ENCODE peak calls at places on chromosomes 3 and 15, in seven cellular contexts. One of them, this sample, is unnamed.

GRCh38 chr3:132399054-132399929 is 18.0 kb upstream of the DNAJC13 start:
- DNase-seq in GM23338: peak; percentile 82
- DNase-seq in HCT116: peak; percentile 48
- DNase-seq in PC-3: peak; percentile 61
- DNase-seq in GM23248: peak; percentile 86
- DNase-seq in hepatocyte: peak; percentile 68
- DNase-seq in neural progenitor cell: peak; percentile 78
- DNase-seq in this sample: peak; percentile 54

GRCh38 chr15:41848595-41848994 is 9.9 kb downstream of the PLA2G4B start:
- DNase-seq in hepatocyte: no peak
- DNase-seq in neural progenitor cell: no peak
- DNase-seq in PC-3: no peak
- DNase-seq in GM23338: no peak
- DNase-seq in GM23248: no peak
- DNase-seq in HCT116: no peak
- DNase-seq in this sample: no peak

GRCh38 chr3:40267940-40268707 is 41.4 kb upstream of the EIF1B start:
- DNase-seq in neural progenitor cell: no peak
- DNase-seq in GM23338: no peak
- DNase-seq in HCT116: no peak
- DNase-seq in hepatocyte: peak; percentile 35
- DNase-seq in PC-3: no peak
- DNase-seq in GM23248: peak; percentile 20
- DNase-seq in this sample: no peak

GRCh38 chr15:62840518-62841268 is 201.9 kb upstream of the TPM1 start:
- DNase-seq in HCT116: no peak
- DNase-seq in hepatocyte: no peak
- DNase-seq in GM23248: no peak
- DNase-seq in neural progenitor cell: no peak
- DNase-seq in PC-3: no peak
- DNase-seq in GM23338: no peak
- DNase-seq in this sample: no peak

GRCh38 chr15:89372069-89373033 is 37.7 kb upstream of the POLG start:
- DNase-seq in GM23248: no peak
- DNase-seq in PC-3: no peak
- DNase-seq in neural progenitor cell: peak; percentile 21
- DNase-seq in hepatocyte: no peak
- DNase-seq in HCT116: no peak
- DNase-seq in GM23338: no peak
- DNase-seq in this sample: no peak

GRCh38 chr3:109806929-109807328 is 469.6 kb upstream of the DPPA4 start:
- DNase-seq in neural progenitor cell: no peak
- DNase-seq in PC-3: peak; percentile 77
- DNase-seq in GM23248: peak; percentile 34
- DNase-seq in hepatocyte: no peak
- DNase-seq in HCT116: peak; percentile 88
- DNase-seq in GM23338: no peak
- DNase-seq in this sample: peak; percentile 69

GRCh38 chr15:101288905-101289513 is 6.0 kb downstream of the SNRPA1 start:
- DNase-seq in hepatocyte: peak; percentile 72
- DNase-seq in GM23338: peak; percentile 81
- DNase-seq in GM23248: peak; percentile 80
- DNase-seq in neural progenitor cell: peak; percentile 74
- DNase-seq in PC-3: peak; percentile 68
- DNase-seq in HCT116: peak; percentile 42
- DNase-seq in this sample: peak; percentile 67

GRCh38 chr3:64546856-64547255 is 140.9 kb downstream of the ADAMTS9 start:
- DNase-seq in PC-3: no peak
- DNase-seq in HCT116: no peak
- DNase-seq in GM23338: no peak
- DNase-seq in GM23248: no peak
- DNase-seq in neural progenitor cell: peak; percentile 64
- DNase-seq in hepatocyte: no peak
- DNase-seq in this sample: no peak

GRCh38 chr3:53101956-53102355 is 28.3 kb downstream of the RFT1 start:
- DNase-seq in neural progenitor cell: peak; percentile 19
- DNase-seq in GM23338: no peak
- DNase-seq in PC-3: no peak
- DNase-seq in hepatocyte: no peak
- DNase-seq in HCT116: no peak
- DNase-seq in GM23248: no peak
- DNase-seq in this sample: peak; percentile 10

GRCh38 chr15:68725736-68726135 is 95.0 kb downstream of the ANP32A start:
- DNase-seq in PC-3: no peak
- DNase-seq in neural progenitor cell: no peak
- DNase-seq in hepatocyte: peak; percentile 26
- DNase-seq in GM23338: peak; percentile 46
- DNase-seq in HCT116: no peak
- DNase-seq in GM23248: peak; percentile 54
- DNase-seq in this sample: no peak

GRCh38 chr3:156751461-156752025 is 74.6 kb upstream of the LEKR1 start:
- DNase-seq in HCT116: no peak
- DNase-seq in GM23248: peak; percentile 98
- DNase-seq in neural progenitor cell: peak; percentile 90
- DNase-seq in PC-3: no peak
- DNase-seq in GM23338: peak; percentile 87
- DNase-seq in hepatocyte: peak; percentile 53
- DNase-seq in this sample: no peak

GRCh38 chr3:177633671-177634207 is 436.5 kb upstream of the TBL1XR1 start:
- DNase-seq in HCT116: no peak
- DNase-seq in neural progenitor cell: no peak
- DNase-seq in PC-3: peak; percentile 53
- DNase-seq in hepatocyte: no peak
- DNase-seq in GM23338: no peak
- DNase-seq in GM23248: peak; percentile 50
- DNase-seq in this sample: no peak

GRCh38 chr15:96851613-96852012 is 521.1 kb downstream of the NR2F2 start:
- DNase-seq in GM23338: no peak
- DNase-seq in neural progenitor cell: no peak
- DNase-seq in PC-3: peak; percentile 12
- DNase-seq in HCT116: no peak
- DNase-seq in hepatocyte: no peak
- DNase-seq in GM23248: no peak
- DNase-seq in this sample: no peak

GRCh38 chr3:157786618-157787017 is 283.4 kb upstream of the VEPH1 start:
- DNase-seq in HCT116: no peak
- DNase-seq in PC-3: peak; percentile 53
- DNase-seq in GM23248: peak; percentile 79
- DNase-seq in hepatocyte: no peak
- DNase-seq in neural progenitor cell: no peak
- DNase-seq in GM23338: no peak
- DNase-seq in this sample: no peak

GRCh38 chr3:176071943-176072342 is 1125.3 kb downstream of the TBL1XR1 start:
- DNase-seq in neural progenitor cell: no peak
- DNase-seq in GM23338: no peak
- DNase-seq in GM23248: no peak
- DNase-seq in HCT116: no peak
- DNase-seq in hepatocyte: no peak
- DNase-seq in PC-3: no peak
- DNase-seq in this sample: no peak
- TF ChIP-seq EZH2 in neural progenitor cell: no peak
- TF ChIP-seq EZH2 in GM23338: no peak
- TF ChIP-seq EZH2 in GM23248: no peak
- TF ChIP-seq EZH2 in HCT116: no peak
- TF ChIP-seq EZH2 in hepatocyte: no peak
- TF ChIP-seq EZH2 in PC-3: no peak
- TF ChIP-seq EZH2 in this sample: no peak

DNA sequence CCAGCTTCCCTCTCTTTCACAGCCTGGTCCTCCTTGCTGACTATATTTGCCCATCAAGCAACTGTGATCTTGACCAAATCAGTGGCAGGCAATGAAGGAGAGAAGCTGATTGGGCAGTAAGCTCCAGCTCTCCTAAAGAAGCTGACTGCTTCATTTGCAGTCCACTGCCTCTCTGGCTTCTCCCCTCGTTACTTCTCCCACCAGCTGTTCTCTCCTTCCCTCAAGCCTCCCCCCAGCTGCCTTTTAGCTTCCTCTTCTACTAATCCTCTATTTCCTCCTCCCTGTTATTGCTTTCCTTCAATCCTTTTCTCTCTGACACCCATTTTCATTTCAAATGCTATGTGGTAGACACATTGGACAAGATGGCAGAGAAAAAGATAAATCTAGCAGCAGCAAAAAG is 474.7 kb upstream of the UBE2E2 start:
- DNase-seq in hepatocyte: no peak
- DNase-seq in HCT116: no peak
- DNase-seq in PC-3: no peak
- DNase-seq in GM23338: no peak
- DNase-seq in GM23248: no peak
- DNase-seq in neural progenitor cell: no peak
- DNase-seq in this sample: no peak
- H3K4me1 ChIP-seq in hepatocyte: no peaks in the 10 kb centered on the region
- H3K4me1 ChIP-seq in HCT116: no peaks in the 10 kb centered on the region
- H3K4me1 ChIP-seq in PC-3: peaks cover 10% of the 10 kb centered on the region
- H3K4me1 ChIP-seq in GM23338: no peaks in the 10 kb centered on the region
- H3K4me1 ChIP-seq in GM23248: no peaks in the 10 kb centered on the region
- H3K4me1 ChIP-seq in neural progenitor cell: no peaks in the 10 kb centered on the region
- H3K4me1 ChIP-seq in this sample: no peaks in the 10 kb centered on the region

GRCh38 chr3:143674100-143674968 is 173.9 kb downstream of the SLC9A9 start:
- DNase-seq in neural progenitor cell: peak; percentile 74
- DNase-seq in hepatocyte: peak; percentile 83
- DNase-seq in PC-3: peak; percentile 75
- DNase-seq in HCT116: peak; percentile 65
- DNase-seq in GM23248: peak; percentile 75
- DNase-seq in GM23338: peak; percentile 80
- DNase-seq in this sample: peak; percentile 82
- TF ChIP-seq EZH2phosphoT487 in neural progenitor cell: no peak
- TF ChIP-seq EZH2phosphoT487 in hepatocyte: no peak
- TF ChIP-seq EZH2phosphoT487 in PC-3: no peak
- TF ChIP-seq EZH2phosphoT487 in HCT116: no peak
- TF ChIP-seq EZH2phosphoT487 in GM23248: no peak
- TF ChIP-seq EZH2phosphoT487 in GM23338: no peak
- TF ChIP-seq EZH2phosphoT487 in this sample: no peak

DNA sequence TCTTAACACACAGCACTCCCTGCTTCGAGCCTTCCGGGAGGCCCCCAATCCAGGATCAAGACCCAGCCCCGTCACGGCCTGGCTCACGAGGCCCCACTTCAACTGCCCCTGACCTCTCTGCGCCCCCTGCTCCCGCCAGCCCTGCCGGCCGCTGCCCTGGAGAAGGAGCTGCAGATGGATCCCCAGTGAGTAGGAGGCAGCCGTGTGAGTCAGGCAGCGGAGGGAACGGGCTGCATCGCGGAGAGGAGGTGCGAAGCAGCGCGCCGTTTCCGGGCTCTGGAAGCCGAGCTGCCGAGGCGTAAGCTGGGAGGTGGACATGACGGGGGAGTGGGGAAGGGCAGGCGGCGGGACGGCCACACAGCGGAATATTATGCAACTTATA is 133.4 kb downstream of the TPRA1 start:
- DNase-seq in GM23248: peak; percentile 91
- DNase-seq in neural progenitor cell: peak; percentile 73
- DNase-seq in GM23338: peak; percentile 78
- DNase-seq in hepatocyte: peak; percentile 54
- DNase-seq in PC-3: peak; percentile 51
- DNase-seq in HCT116: no peak
- DNase-seq in this sample: no peak
- TF ChIP-seq EZH2 in GM23248: no peak
- TF ChIP-seq EZH2 in neural progenitor cell: no peak
- TF ChIP-seq EZH2 in GM23338: no peak
- TF ChIP-seq EZH2 in hepatocyte: peak; percentile 55
- TF ChIP-seq EZH2 in PC-3: no peak
- TF ChIP-seq EZH2 in HCT116: no peak
- TF ChIP-seq EZH2 in this sample: no peak

GRCh38 chr3:23821858-23822257 is 16.1 kb downstream of the UBE2E1 start:
- DNase-seq in hepatocyte: no peak
- DNase-seq in GM23248: no peak
- DNase-seq in GM23338: no peak
- DNase-seq in neural progenitor cell: no peak
- DNase-seq in PC-3: no peak
- DNase-seq in HCT116: no peak
- DNase-seq in this sample: no peak

GRCh38 chr3:23819599-23820360 is 14.0 kb downstream of the UBE2E1 start:
- DNase-seq in neural progenitor cell: peak; percentile 27
- DNase-seq in PC-3: no peak
- DNase-seq in GM23338: no peak
- DNase-seq in HCT116: no peak
- DNase-seq in GM23248: no peak
- DNase-seq in hepatocyte: no peak
- DNase-seq in this sample: no peak

GRCh38 chr3:23823620-23824019 is 17.9 kb downstream of the UBE2E1 start:
- DNase-seq in hepatocyte: no peak
- DNase-seq in PC-3: no peak
- DNase-seq in GM23338: no peak
- DNase-seq in GM23248: no peak
- DNase-seq in HCT116: no peak
- DNase-seq in neural progenitor cell: no peak
- DNase-seq in this sample: no peak

GRCh38 chr3:23822559-23822958 is 16.8 kb downstream of the UBE2E1 start:
- DNase-seq in neural progenitor cell: no peak
- DNase-seq in GM23248: no peak
- DNase-seq in GM23338: no peak
- DNase-seq in HCT116: no peak
- DNase-seq in hepatocyte: no peak
- DNase-seq in PC-3: no peak
- DNase-seq in this sample: no peak

DNA sequence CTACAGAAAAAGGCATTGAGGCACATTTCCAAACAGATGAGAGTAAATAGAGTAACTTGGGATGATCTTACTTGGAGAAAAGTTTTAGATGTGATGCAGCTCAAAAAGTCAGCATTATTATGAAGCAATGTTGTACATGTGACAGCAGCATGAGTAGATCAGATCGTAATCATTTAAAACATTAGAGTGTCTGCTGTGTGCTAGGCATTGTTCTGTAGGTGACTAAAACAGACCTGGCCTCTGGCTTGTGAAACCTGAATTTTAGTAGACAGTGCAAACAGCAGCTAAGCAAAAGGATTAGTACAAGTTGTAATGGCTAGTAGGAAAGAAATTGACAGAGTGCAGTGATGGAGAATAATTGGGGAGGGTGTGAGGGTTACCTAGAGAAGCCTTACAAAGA is 15.1 kb downstream of the UBE2E1 start:
- DNase-seq in HCT116: no peak
- DNase-seq in hepatocyte: no peak
- DNase-seq in GM23248: peak; percentile 23
- DNase-seq in neural progenitor cell: peak; percentile 17
- DNase-seq in GM23338: no peak
- DNase-seq in PC-3: peak; percentile 50
- DNase-seq in this sample: no peak
- H3K4me1 ChIP-seq in HCT116: no peaks in the 10 kb centered on the region
- H3K4me1 ChIP-seq in hepatocyte: no peaks in the 10 kb centered on the region
- H3K4me1 ChIP-seq in GM23248: no peaks in the 10 kb centered on the region
- H3K4me1 ChIP-seq in neural progenitor cell: peaks cover 45% of the 10 kb centered on the region
- H3K4me1 ChIP-seq in GM23338: peaks cover 54% of the 10 kb centered on the region
- H3K4me1 ChIP-seq in PC-3: peaks cover 9% of the 10 kb centered on the region
- H3K4me1 ChIP-seq in this sample: peaks cover 21% of the 10 kb centered on the region

GRCh38 chr3:147757919-147758318 is 348.8 kb downstream of the ZIC1 start:
- DNase-seq in PC-3: no peak
- DNase-seq in hepatocyte: no peak
- DNase-seq in GM23338: no peak
- DNase-seq in HCT116: no peak
- DNase-seq in GM23248: no peak
- DNase-seq in neural progenitor cell: no peak
- DNase-seq in this sample: no peak

GRCh38 chr3:147758786-147759185 is 349.6 kb downstream of the ZIC1 start:
- DNase-seq in GM23338: no peak
- DNase-seq in neural progenitor cell: no peak
- DNase-seq in hepatocyte: no peak
- DNase-seq in HCT116: no peak
- DNase-seq in GM23248: peak; percentile 70
- DNase-seq in PC-3: no peak
- DNase-seq in this sample: no peak

GRCh38 chr3:147760998-147761397 is 351.8 kb downstream of the ZIC1 start:
- DNase-seq in GM23248: no peak
- DNase-seq in GM23338: no peak
- DNase-seq in HCT116: no peak
- DNase-seq in neural progenitor cell: no peak
- DNase-seq in hepatocyte: no peak
- DNase-seq in PC-3: no peak
- DNase-seq in this sample: no peak

GRCh38 chr3:147756478-147756877 is 347.3 kb downstream of the ZIC1 start:
- DNase-seq in hepatocyte: no peak
- DNase-seq in neural progenitor cell: no peak
- DNase-seq in GM23338: no peak
- DNase-seq in HCT116: no peak
- DNase-seq in GM23248: no peak
- DNase-seq in PC-3: no peak
- DNase-seq in this sample: no peak
- TF ChIP-seq EZH2phosphoT487 in hepatocyte: no peak
- TF ChIP-seq EZH2phosphoT487 in neural progenitor cell: no peak
- TF ChIP-seq EZH2phosphoT487 in GM23338: no peak
- TF ChIP-seq EZH2phosphoT487 in HCT116: no peak
- TF ChIP-seq EZH2phosphoT487 in GM23248: no peak
- TF ChIP-seq EZH2phosphoT487 in PC-3: no peak
- TF ChIP-seq EZH2phosphoT487 in this sample: no peak

This sample was measured in MM.1S.